ENCODE peak calls at places on chromosomes 3 and 15, in six cellular contexts. E is activated naive CD8-positive, alpha-beta T cell treated with anti-CD3 and anti-CD28 coated beads, Interleukin-2, amount 50 U/mL, for 24 hours; D is Panc1; W is psoas muscle; C is left lung; A is mucosa of descending colon. T is an unnamed sample.

GRCh38 chr3:153484842-153485241 is 322.8 kb downstream of the RAP2B start:
- ATAC-seq in E (no peak), D (no peak), W (no peak), C (no peak), A (no peak), T (no peak)

GRCh38 chr3:123388811-123389210 is 60.1 kb downstream of the ADCY5 start:
- ATAC-seq in E (no peak), D (no peak), W (no peak), C (no peak), A (no peak), T (no peak)

GRCh38 chr3:2568073-2568671 is 469.5 kb downstream of the CNTN4 start:
- ATAC-seq in E (no peak), D (no peak), W (no peak), C (no peak), A (no peak), T (no peak)

GRCh38 chr15:86178845-86179244 is 99.2 kb downstream of the AGBL1 start:
- ATAC-seq in E (no peak), D (no peak), W (no peak), C (no peak), A (no peak), T (peak; percentile 44)

GRCh38 chr15:66730168-66731014 is 28.4 kb downstream of the SMAD6 start:
- ATAC-seq in E (no peak), D (peak; percentile 41), W (no peak), C (no peak), A (no peak), T (peak; percentile 62)

GRCh38 chr3:13654330-13655073 is 105.6 kb downstream of the FBLN2 start:
- ATAC-seq in E (peak; percentile 30), D (no peak), W (no peak), C (no peak), A (no peak), T (no peak)

GRCh38 chr3:177929310-177929709 is 606.9 kb upstream of the KCNMB2 start:
- ATAC-seq in E (no peak), D (no peak), W (no peak), C (no peak), A (no peak), T (no peak)

GRCh38 chr15:82081904-82082810 is 36.3 kb upstream of the MEX3B start:
- ATAC-seq in E (no peak), D (peak; percentile 61), W (no peak), C (peak; percentile 65), A (no peak), T (peak; percentile 91)

GRCh38 chr15:41490355-41490754 is 3.3 kb upstream of the ITPKA start:
- ATAC-seq in E (peak; percentile 78), D (no peak), W (peak; percentile 41), C (no peak), A (no peak), T (peak; percentile 62)

GRCh38 chr3:171770689-171771620 is 39.3 kb downstream of the PLD1 start:
- ATAC-seq in E (no peak), D (peak; percentile 62), W (peak; percentile 66), C (peak; percentile 96), A (peak; percentile 96), T (peak; percentile 91)

GRCh38 chr3:111858641-111859040 is 424 bp upstream of the PHLDB2 start:
- ATAC-seq in E (no peak), D (no peak), W (no peak), C (no peak), A (no peak), T (no peak)

GRCh38 chr15:70710714-70711113 is 52.6 kb downstream of the UACA start:
- ATAC-seq in E (no peak), D (peak; percentile 26), W (no peak), C (no peak), A (no peak), T (no peak)

GRCh38 chr3:100096866-100097265 is 17.4 kb downstream of the FILIP1L start:
- ATAC-seq in E (no peak), D (no peak), W (peak; percentile 74), C (no peak), A (no peak), T (no peak)

GRCh38 chr3:109640146-109640652 is 302.9 kb upstream of the DPPA4 start:
- ATAC-seq in E (no peak), D (no peak), W (no peak), C (no peak), A (no peak), T (peak; percentile 39)

GRCh38 chr15:93217343-93217742 is 128.3 kb upstream of the RGMA start:
- ATAC-seq in E (no peak), D (no peak), W (peak; percentile 92), C (no peak), A (no peak), T (no peak)

GRCh38 chr3:50205719-50206276 is 727 bp downstream of the SLC38A3 start:
- ATAC-seq in E (no peak), D (peak; percentile 32), W (peak; percentile 76), C (peak; percentile 60), A (peak; percentile 53), T (peak; percentile 52)

GRCh38 chr3:102141913-102142210 is 292.5 kb downstream of the NFKBIZ start:
- ATAC-seq in E (no peak), D (no peak), W (no peak), C (no peak), A (no peak), T (no peak)

GRCh38 chr3:61052855-61053254 is 198.4 kb downstream of the FHIT start:
- ATAC-seq in E (no peak), D (no peak), W (no peak), C (no peak), A (no peak), T (no peak)

GRCh38 chr15:78506971-78507830 is at the start of gene HYKK:
- ATAC-seq in E (peak; percentile 93), D (peak; percentile 95), W (peak; percentile 95), C (peak; percentile 99), A (peak; percentile 97), T (peak; percentile 95)

GRCh38 chr3:112681822-112682325 is 40.9 kb upstream of the CCDC80 start:
- ATAC-seq in E (no peak), D (no peak), W (no peak), C (no peak), A (no peak), T (peak; percentile 74)